ENCODE peak calls at places on chromosomes 16 and 17, in five cellular contexts. K is lower leg skin, E is GM10248, T is A549, I is heart left ventricle. Z is an unnamed sample.

GRCh38 chr16:57604177-57604576 is 24.3 kb upstream of the ADGRG1 start:
- DNase-seq in K (no peak), E (no peak), T (no peak), I (no peak), Z (no peak)

GRCh38 chr17:55161935-55162555 is 102.7 kb upstream of the HLF start:
- DNase-seq in K (no peak), E (no peak), T (peak), I (no peak), Z (no peak)

GRCh38 chr17:42553866-42554249 is 1.1 kb downstream of the HSD17B1 start:
- DNase-seq in K (no peak), E (no peak), T (no peak), I (no peak), Z (no peak)

GRCh38 chr16:54290203-54291106 is 3.9 kb upstream of the IRX3 start:
- DNase-seq in K (no peak), E (no peak), T (no peak), I (no peak), Z (peak)

GRCh38 chr16:50369133-50369804 is 481 bp upstream of the BRD7 start:
- DNase-seq in K (no peak), E (no peak), T (no peak), I (no peak), Z (no peak)

GRCh38 chr16:10981697-10982216 is 37.4 kb downstream of the CLEC16A start:
- DNase-seq in K (no peak), E (peak), T (peak), I (no peak), Z (peak)

GRCh38 chr17:51289776-51290175 is 29.4 kb downstream of the UTP18 start:
- DNase-seq in K (no peak), E (no peak), T (no peak), I (no peak), Z (no peak)

GRCh38 chr16:526181-527014 is 1.1 kb upstream of the CAPN15 start:
- DNase-seq in K (no peak), E (no peak), T (no peak), I (peak), Z (peak)

GRCh38 chr17:69066482-69066881 is 5.8 kb upstream of the ABCA9 start:
- DNase-seq in K (no peak), E (no peak), T (no peak), I (no peak), Z (no peak)

GRCh38 chr16:20750558-20750957 is 8.9 kb upstream of the THUMPD1 start:
- DNase-seq in K (no peak), E (no peak), T (no peak), I (no peak), Z (no peak)

GRCh38 chr17:65670667-65671371 is 109.4 kb upstream of the AXIN2 start:
- DNase-seq in K (no peak), E (no peak), T (no peak), I (no peak), Z (no peak)
- TF ChIP-seq CTCF in K (no peak), E (no peak), T (no peak), I (no peak), Z (no peak)

DNA sequence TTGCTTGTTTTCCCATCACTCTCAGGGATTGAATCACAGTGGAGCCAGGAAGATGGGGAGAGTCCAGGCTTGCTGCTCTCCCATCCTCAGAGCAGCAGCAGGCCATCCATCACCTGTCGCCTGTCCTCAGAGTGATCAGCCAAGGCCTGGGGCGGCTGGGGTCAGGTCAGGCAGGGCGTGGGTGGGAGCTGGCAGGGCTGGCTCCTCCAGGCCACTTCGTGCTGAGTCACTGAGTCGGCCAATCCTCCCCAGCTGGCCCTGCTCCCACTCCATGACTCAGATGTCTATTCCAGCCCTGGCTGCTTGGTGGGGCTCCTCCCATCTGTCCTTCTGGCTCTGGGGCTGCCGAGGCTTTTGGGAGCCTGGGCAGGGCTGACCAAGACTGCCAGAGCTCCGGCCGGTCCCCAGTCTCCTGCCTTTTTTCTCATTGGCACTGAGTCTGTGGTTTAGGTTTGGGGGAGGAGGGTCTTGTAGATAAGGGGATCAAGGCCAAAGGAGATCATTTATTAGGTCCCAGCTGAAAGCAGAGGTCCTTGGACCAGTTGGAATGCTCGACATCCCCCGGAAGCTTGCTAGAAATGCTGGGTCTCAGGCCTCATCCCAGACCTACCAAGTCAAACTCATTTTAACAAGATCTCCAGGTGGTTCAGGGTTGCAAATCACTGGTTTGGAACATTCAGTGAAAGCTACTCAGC is 72.7 kb downstream of the ABCC1 start:
- DNase-seq in K (peak), E (no peak), T (peak), I (peak), Z (peak)
- TF ChIP-seq CTCF in K (no peak), E (no peak), T (no peak), I (no peak), Z (no peak)

DNA sequence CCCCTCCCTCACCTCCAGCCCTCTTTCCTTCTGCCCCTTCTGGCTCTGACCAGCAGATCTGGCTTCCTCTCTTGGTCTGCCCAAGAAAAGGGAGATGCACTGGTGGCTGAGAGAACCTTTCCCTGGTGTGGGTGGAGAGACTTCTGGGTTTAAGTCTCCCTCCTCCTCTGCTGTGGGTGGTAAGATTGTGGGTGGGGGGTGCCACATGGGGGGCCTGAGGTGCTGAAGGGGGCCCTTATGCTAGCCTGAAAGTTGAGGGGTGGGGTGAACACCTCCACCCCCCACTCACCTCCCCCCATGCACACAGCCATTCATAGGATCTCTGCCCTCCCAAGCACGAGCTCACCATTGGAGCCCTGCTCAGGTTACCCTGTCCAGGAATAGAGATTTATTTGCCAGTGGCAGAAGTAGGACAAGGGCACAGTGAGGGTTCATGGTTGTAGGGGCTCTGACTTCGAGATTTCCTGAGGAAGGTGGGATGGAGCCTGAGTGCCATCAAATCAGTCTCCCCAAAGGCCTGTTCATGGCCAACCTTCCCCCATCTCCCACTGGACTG is 1.7 kb upstream of the STAC2 start:
- DNase-seq in K (no peak), E (no peak), T (no peak), I (no peak), Z (no peak)
- TF ChIP-seq CTCF in K (no peak), E (no peak), T (no peak), I (no peak), Z (no peak)

GRCh38 chr17:40469805-40470675 is 26.8 kb downstream of the IGFBP4 start:
- DNase-seq in K (no peak), E (no peak), T (no peak), I (peak), Z (no peak)
- TF ChIP-seq CTCF in K (no peak), E (no peak), T (no peak), I (no peak), Z (no peak)

GRCh38 chr16:24409045-24409444 is 130.3 kb upstream of the RBBP6 start:
- DNase-seq in K (peak), E (peak), T (peak), I (no peak), Z (no peak)
- TF ChIP-seq CTCF in K (no peak), E (no peak), T (peak), I (no peak), Z (no peak)

GRCh38 chr16:6149031-6149430 is 1051.4 kb upstream of the EEF2KMT start:
- DNase-seq in K (no peak), E (no peak), T (no peak), I (no peak), Z (no peak)

GRCh38 chr16:6144441-6144840 is 1046.8 kb upstream of the EEF2KMT start:
- DNase-seq in K (no peak), E (no peak), T (no peak), I (no peak), Z (no peak)

GRCh38 chr16:6148361-6148760 is 1050.8 kb upstream of the EEF2KMT start:
- DNase-seq in K (no peak), E (no peak), T (no peak), I (no peak), Z (no peak)

DNA sequence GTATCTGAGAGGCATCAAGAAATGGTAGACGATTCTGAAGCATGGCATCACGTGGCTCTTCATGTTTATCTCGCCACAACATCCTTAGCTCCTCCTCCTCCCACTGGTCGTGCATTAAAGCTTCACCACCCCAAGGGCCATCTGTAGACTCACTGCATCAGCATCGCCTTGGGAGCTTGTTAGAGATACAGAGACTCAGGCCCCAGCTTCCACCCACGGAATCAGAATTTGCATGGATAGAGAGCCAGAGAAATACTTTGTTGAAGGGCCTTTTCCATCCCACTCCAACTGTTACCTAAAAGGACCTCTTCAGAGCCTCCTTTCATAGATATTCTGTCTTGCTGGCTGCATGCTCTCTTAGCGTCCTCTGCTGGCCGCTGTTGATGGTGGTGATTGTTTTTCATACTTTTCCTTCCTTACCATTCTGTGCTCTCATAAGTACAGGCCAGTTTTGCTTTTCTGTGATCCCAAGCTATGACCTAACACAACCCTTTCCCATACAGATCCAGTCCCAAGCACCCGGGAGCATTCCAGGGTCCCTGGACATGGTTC is 1049.4 kb upstream of the EEF2KMT start:
- DNase-seq in K (no peak), E (no peak), T (no peak), I (no peak), Z (no peak)
- TF ChIP-seq CTCF in K (no peak), E (no peak), T (no peak), I (no peak), Z (no peak)

GRCh38 chr16:15949210-15950166 is at the start of gene ABCC1:
- DNase-seq in K (peak), E (peak), T (peak), I (peak), Z (peak)
- TF ChIP-seq CTCF in K (no peak), E (no peak), T (peak), I (peak), Z (no peak)

GRCh38 chr17:53191878-53192277 is 630.8 kb upstream of the KIF2B start:
- DNase-seq in K (no peak), E (no peak), T (no peak), I (no peak), Z (no peak)

GRCh38 chr17:53186004-53186403 is 636.7 kb upstream of the KIF2B start:
- DNase-seq in K (no peak), E (no peak), T (no peak), I (no peak), Z (no peak)
- TF ChIP-seq CTCF in K (no peak), E (no peak), T (no peak), I (no peak), Z (no peak)